ENCODE peak calls at places on chromosome 22, in eight cellular contexts. S is B cell; M is right lobe of liver; D is esophagus muscularis mucosa; Q is choroid plexus epithelial cell; N is PC-3; C is GM23338; H is activated CD8-positive, alpha-beta T cell treated with anti-CD3 and anti-CD28 coated beads for 36 hours. E is an unnamed sample.

GRCh38 chr22:19111140-19111539 is 11.1 kb downstream of the DGCR2 start:
- DNase-seq in S (no peak), M (no peak), D (no peak), Q (no peak), N (no peak), C (peak; percentile 60), H (no peak), E (no peak)

GRCh38 chr22:48632641-48633246 is 1194.9 kb downstream of the BRD1 start:
- DNase-seq in S (no peak), M (no peak), D (no peak), Q (no peak), N (no peak), C (no peak), H (no peak), E (no peak)

GRCh38 chr22:27799334-27800249 is 2.0 kb downstream of the MN1 start:
- DNase-seq in S (no peak), M (no peak), D (no peak), Q (peak; percentile 25), N (peak; percentile 22), C (no peak), H (no peak), E (no peak)

GRCh38 chr22:22721681-22722309 is 77.4 kb downstream of the GGTLC2 start:
- DNase-seq in S (no peak), M (no peak), D (peak; percentile 79), Q (peak; percentile 80), N (peak; percentile 68), C (no peak), H (peak; percentile 90), E (peak; percentile 29)

GRCh38 chr22:39946571-39947407 is 13.4 kb upstream of the TMA7B start:
- DNase-seq in S (no peak), M (no peak), D (no peak), Q (no peak), N (no peak), C (no peak), H (peak; percentile 37), E (no peak)

GRCh38 chr22:47808236-47808845 is 1045.9 kb downstream of the TBC1D22A start:
- DNase-seq in S (no peak), M (no peak), D (no peak), Q (no peak), N (no peak), C (no peak), H (no peak), E (no peak)

GRCh38 chr22:24117942-24118341 is 63.3 kb upstream of the SUSD2 start:
- DNase-seq in S (no peak), M (no peak), D (no peak), Q (no peak), N (no peak), C (peak; percentile 78), H (peak; percentile 10), E (no peak)

GRCh38 chr22:48682517-48682916 is 1145.2 kb downstream of the BRD1 start:
- DNase-seq in S (no peak), M (no peak), D (no peak), Q (no peak), N (no peak), C (no peak), H (no peak), E (no peak)

GRCh38 chr22:49626361-49627216 is 201.1 kb downstream of the BRD1 start:
- DNase-seq in S (no peak), M (peak; percentile 39), D (no peak), Q (no peak), N (no peak), C (no peak), H (no peak), E (no peak)

GRCh38 chr22:49351761-49352221 is 475.9 kb downstream of the BRD1 start:
- DNase-seq in S (no peak), M (no peak), D (no peak), Q (no peak), N (no peak), C (no peak), H (no peak), E (no peak)

GRCh38 chr22:19628038-19628776 is 86.1 kb upstream of the SEPTIN5 start:
- DNase-seq in S (no peak), M (no peak), D (no peak), Q (no peak), N (no peak), C (no peak), H (no peak), E (no peak)

GRCh38 chr22:36951746-36952145 is 38.3 kb downstream of the CSF2RB start:
- DNase-seq in S (no peak), M (no peak), D (no peak), Q (no peak), N (no peak), C (no peak), H (no peak), E (no peak)

GRCh38 chr22:19052941-19053551 is 69.2 kb downstream of the DGCR2 start:
- DNase-seq in S (no peak), M (no peak), D (no peak), Q (no peak), N (no peak), C (no peak), H (no peak), E (no peak)

GRCh38 chr22:48663297-48663696 is 1164.4 kb downstream of the BRD1 start:
- DNase-seq in S (no peak), M (no peak), D (no peak), Q (no peak), N (peak; percentile 3), C (peak; percentile 23), H (peak; percentile 23), E (no peak)

GRCh38 chr22:43000441-43001175 is 14.3 kb downstream of the PACSIN2 start:
- DNase-seq in S (no peak), M (no peak), D (no peak), Q (no peak), N (peak; percentile 17), C (no peak), H (peak; percentile 87), E (peak; percentile 52)

GRCh38 chr22:24952837-24953293 is 349 bp downstream of the KIAA1671 start:
- DNase-seq in S (no peak), M (no peak), D (no peak), Q (peak; percentile 26), N (peak; percentile 71), C (peak; percentile 88), H (no peak), E (no peak)

GRCh38 chr22:41857160-41857859 is 24.4 kb downstream of the SREBF2 start:
- DNase-seq in S (peak; percentile 63), M (no peak), D (no peak), Q (peak; percentile 77), N (peak; percentile 87), C (peak; percentile 91), H (peak; percentile 91), E (peak; percentile 56)

GRCh38 chr22:42693763-42694683 is 26.6 kb downstream of the A4GALT start:
- DNase-seq in S (peak; percentile 11), M (no peak), D (no peak), Q (no peak), N (no peak), C (no peak), H (no peak), E (no peak)

GRCh38 chr22:17303840-17304779 is 65.2 kb upstream of the CECR2 start:
- DNase-seq in S (peak; percentile 73), M (no peak), D (no peak), Q (no peak), N (no peak), C (no peak), H (peak; percentile 81), E (peak; percentile 71)

GRCh38 chr22:30637701-30638114 is 2.1 kb downstream of the SLC35E4 start:
- DNase-seq in S (no peak), M (no peak), D (no peak), Q (no peak), N (no peak), C (no peak), H (no peak), E (no peak)

GRCh38 chr22:49361164-49361563 is 466.5 kb downstream of the BRD1 start:
- DNase-seq in S (no peak), M (no peak), D (no peak), Q (no peak), N (no peak), C (no peak), H (no peak), E (no peak)

GRCh38 chr22:27239520-27239919 is 562.0 kb downstream of the MN1 start:
- DNase-seq in S (no peak), M (no peak), D (no peak), Q (no peak), N (no peak), C (no peak), H (no peak), E (no peak)

GRCh38 chr22:44678980-44679647 is 22.9 kb upstream of the PRR5 start:
- DNase-seq in S (no peak), M (no peak), D (no peak), Q (no peak), N (no peak), C (no peak), H (no peak), E (no peak)

GRCh38 chr22:45757068-45757467 is 85.4 kb downstream of the ATXN10 start:
- DNase-seq in S (no peak), M (no peak), D (no peak), Q (no peak), N (no peak), C (peak; percentile 92), H (no peak), E (no peak)
- TF ChIP-seq CTCF in S (no peak), M (no peak), D (no peak), Q (no peak), N (no peak), C (no peak), H (no peak), E (no peak)

GRCh38 chr22:38112361-38112760 is 1.9 kb upstream of the BAIAP2L2 start:
- DNase-seq in S (no peak), M (no peak), D (no peak), Q (no peak), N (no peak), C (no peak), H (no peak), E (no peak)
- TF ChIP-seq CTCF in S (no peak), M (no peak), D (no peak), Q (no peak), N (no peak), C (no peak), H (no peak), E (no peak)

GRCh38 chr22:32042924-32043323 is at the start of gene SLC5A1:
- DNase-seq in S (no peak), M (peak; percentile 64), D (no peak), Q (no peak), N (peak; percentile 56), C (peak; percentile 33), H (no peak), E (no peak)

GRCh38 chr22:32048069-32048468 is 5.0 kb downstream of the SLC5A1 start:
- DNase-seq in S (no peak), M (no peak), D (no peak), Q (no peak), N (no peak), C (no peak), H (no peak), E (no peak)

GRCh38 chr22:32043391-32043790 is 330 bp downstream of the SLC5A1 start:
- DNase-seq in S (no peak), M (no peak), D (no peak), Q (no peak), N (no peak), C (no peak), H (no peak), E (no peak)

GRCh38 chr22:32044477-32044876 is 1.4 kb downstream of the SLC5A1 start:
- DNase-seq in S (no peak), M (no peak), D (no peak), Q (no peak), N (no peak), C (no peak), H (no peak), E (no peak)

GRCh38 chr22:32044913-32045312 is 1.9 kb downstream of the SLC5A1 start:
- DNase-seq in S (no peak), M (no peak), D (no peak), Q (no peak), N (peak; percentile 30), C (no peak), H (no peak), E (no peak)
- TF ChIP-seq CTCF in S (no peak), M (no peak), D (no peak), Q (no peak), N (no peak), C (no peak), H (no peak), E (no peak)

GRCh38 chr22:20811171-20811570 is 37.3 kb downstream of the SERPIND1 start:
- DNase-seq in S (no peak), M (no peak), D (no peak), Q (no peak), N (no peak), C (no peak), H (peak; percentile 42), E (no peak)
- TF ChIP-seq CTCF in S (no peak), M (no peak), D (no peak), Q (no peak), N (no peak), C (no peak), H (no peak), E (no peak)

E was measured in GM20000.